ENCODE peak calls at places on chromosome 2, in ten cellular contexts. X, E, S, V, O, W, R, H, M and B are unnamed samples.

GRCh38 chr2:202774104-202774503 is 97.5 kb downstream of the ICA1L start:
- DNase-seq in E (no peak), V (no peak), W (no peak), S (no peak), M (no peak), H (no peak), R (no peak), O (no peak), X (no peak), B (no peak)

GRCh38 chr2:237962432-237963084 is 4.3 kb upstream of the UBE2F start:
- DNase-seq in S (no peak), W (no peak), O (no peak), X (no peak), R (no peak), V (no peak), E (no peak), H (no peak), M (no peak), B (no peak)

GRCh38 chr2:68157002-68157401 is 686 bp upstream of the PNO1 start:
- DNase-seq in M (peak), W (peak), S (no peak), H (no peak), V (no peak), X (peak), E (no peak), O (no peak), R (no peak), B (no peak)

GRCh38 chr2:49490710-49491109 is 336.4 kb upstream of the FSHR start:
- DNase-seq in X (peak), V (peak), S (no peak), E (no peak), R (peak), H (peak), M (no peak), W (no peak), O (no peak), B (peak)

GRCh38 chr2:138485019-138485418 is 16.6 kb upstream of the SPOPL start:
- DNase-seq in E (no peak), W (no peak), X (no peak), H (no peak), V (no peak), R (no peak), S (no peak), M (no peak), O (no peak), B (no peak)

GRCh38 chr2:20224716-20225293 is at the start of gene SDC1:
- DNase-seq in M (peak), V (no peak), O (peak), H (peak), X (peak), S (peak), E (peak), W (peak), R (no peak), B (peak)

GRCh38 chr2:32862269-32863055 is 84.3 kb upstream of the LTBP1 start:
- DNase-seq in H (no peak), R (no peak), V (no peak), S (no peak), W (no peak), O (no peak), M (no peak), E (peak), X (no peak), B (no peak)

GRCh38 chr2:102753563-102754159 is 8.2 kb upstream of the TMEM182 start:
- DNase-seq in H (peak), W (no peak), X (peak), S (no peak), R (no peak), V (peak), E (peak), O (no peak), M (no peak), B (peak)

GRCh38 chr2:170177950-170178781 is at the start of gene MYO3B:
- DNase-seq in X (no peak), V (no peak), R (no peak), H (no peak), S (no peak), W (no peak), M (no peak), E (no peak), O (no peak), B (no peak)

GRCh38 chr2:230418341-230419016 is 2.5 kb downstream of the SP100 start:
- DNase-seq in O (no peak), W (no peak), X (no peak), E (peak), H (peak), M (no peak), S (no peak), V (no peak), R (no peak), B (no peak)

GRCh38 chr2:54318810-54319209 is 62.8 kb upstream of the TSPYL6 start:
- DNase-seq in W (no peak), S (no peak), O (no peak), R (no peak), X (no peak), H (no peak), M (no peak), V (no peak), E (no peak), B (no peak)

GRCh38 chr2:109342890-109343289 is 213.9 kb downstream of the SH3RF3 start:
- DNase-seq in H (no peak), V (no peak), M (no peak), O (no peak), R (no peak), W (no peak), X (no peak), S (no peak), E (no peak), B (no peak)

GRCh38 chr2:218403810-218404209 is 4.1 kb downstream of the CTDSP1 start:
- DNase-seq in X (no peak), E (no peak), V (no peak), R (no peak), W (no peak), S (no peak), H (no peak), M (no peak), O (no peak), B (no peak)

GRCh38 chr2:191539068-191539467 is 138.9 kb upstream of the NABP1 start:
- DNase-seq in H (no peak), V (no peak), E (peak), S (no peak), R (no peak), O (no peak), X (no peak), M (no peak), W (no peak), B (no peak)

GRCh38 chr2:236040600-236041328 is 127.4 kb downstream of the GBX2 start:
- DNase-seq in W (no peak), X (no peak), M (no peak), S (no peak), O (no peak), V (no peak), E (no peak), R (no peak), H (no peak), B (no peak)

GRCh38 chr2:172256886-172257285 is 154.2 kb upstream of the DLX2 start:
- DNase-seq in S (no peak), M (no peak), X (no peak), V (no peak), E (no peak), R (no peak), O (no peak), W (no peak), H (no peak), B (no peak)

GRCh38 chr2:204325468-204325867 is 219.8 kb upstream of the PARD3B start:
- DNase-seq in M (no peak), V (peak), O (no peak), H (peak), E (peak), W (no peak), S (peak), R (peak), X (peak), B (peak)

GRCh38 chr2:204321910-204322765 is 223.1 kb upstream of the PARD3B start:
- DNase-seq in X (no peak), R (no peak), S (no peak), V (no peak), H (no peak), E (peak), M (no peak), O (no peak), W (no peak), B (no peak)

GRCh38 chr2:204317640-204318039 is 227.6 kb upstream of the PARD3B start:
- DNase-seq in O (no peak), V (no peak), H (no peak), W (no peak), S (no peak), R (no peak), E (no peak), M (no peak), X (no peak), B (no peak)

GRCh38 chr2:204315236-204315662 is 230.0 kb upstream of the PARD3B start:
- DNase-seq in X (peak), E (no peak), M (no peak), H (no peak), V (no peak), W (peak), O (no peak), S (peak), R (no peak), B (peak)

GRCh38 chr2:204321027-204321800 is 224.1 kb upstream of the PARD3B start:
- DNase-seq in H (no peak), X (no peak), W (no peak), S (no peak), V (no peak), M (no peak), R (no peak), E (no peak), O (no peak), B (no peak)
- H3K27ac ChIP-seq in H (no peak), X (no peak), W (peak), S (peak), V (no peak), M (no peak), R (no peak), E (peak), O (peak), B (no peak)

DNA sequence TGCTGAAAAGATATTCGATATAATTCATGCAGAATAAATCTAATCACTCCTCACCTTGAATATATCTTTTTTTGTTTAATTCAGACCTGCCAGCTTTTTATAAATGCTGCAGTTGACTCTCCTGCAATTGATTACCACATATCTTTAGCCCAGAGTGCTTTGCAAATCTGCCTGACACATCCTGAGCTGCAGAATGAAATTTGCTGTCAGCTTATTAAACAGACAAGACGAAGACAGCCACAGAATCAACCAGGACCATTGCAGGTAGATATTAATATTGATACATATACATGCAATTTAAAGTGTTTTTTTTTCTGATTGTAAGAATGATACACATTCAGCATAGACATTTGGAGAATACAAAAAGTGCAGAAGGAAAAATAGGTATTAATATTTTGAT is 35.6 kb upstream of the DYNC2LI1 start:
- DNase-seq in M (no peak), H (no peak), R (no peak), S (no peak), E (no peak), X (no peak), O (no peak), W (no peak), V (no peak), B (no peak)
- TF ChIP-seq POLR2AphosphoS5 in M (no peak), H (no peak), R (no peak), S (no peak), E (no peak), X (no peak), O (no peak), W (no peak), V (no peak), B (no peak)

DNA sequence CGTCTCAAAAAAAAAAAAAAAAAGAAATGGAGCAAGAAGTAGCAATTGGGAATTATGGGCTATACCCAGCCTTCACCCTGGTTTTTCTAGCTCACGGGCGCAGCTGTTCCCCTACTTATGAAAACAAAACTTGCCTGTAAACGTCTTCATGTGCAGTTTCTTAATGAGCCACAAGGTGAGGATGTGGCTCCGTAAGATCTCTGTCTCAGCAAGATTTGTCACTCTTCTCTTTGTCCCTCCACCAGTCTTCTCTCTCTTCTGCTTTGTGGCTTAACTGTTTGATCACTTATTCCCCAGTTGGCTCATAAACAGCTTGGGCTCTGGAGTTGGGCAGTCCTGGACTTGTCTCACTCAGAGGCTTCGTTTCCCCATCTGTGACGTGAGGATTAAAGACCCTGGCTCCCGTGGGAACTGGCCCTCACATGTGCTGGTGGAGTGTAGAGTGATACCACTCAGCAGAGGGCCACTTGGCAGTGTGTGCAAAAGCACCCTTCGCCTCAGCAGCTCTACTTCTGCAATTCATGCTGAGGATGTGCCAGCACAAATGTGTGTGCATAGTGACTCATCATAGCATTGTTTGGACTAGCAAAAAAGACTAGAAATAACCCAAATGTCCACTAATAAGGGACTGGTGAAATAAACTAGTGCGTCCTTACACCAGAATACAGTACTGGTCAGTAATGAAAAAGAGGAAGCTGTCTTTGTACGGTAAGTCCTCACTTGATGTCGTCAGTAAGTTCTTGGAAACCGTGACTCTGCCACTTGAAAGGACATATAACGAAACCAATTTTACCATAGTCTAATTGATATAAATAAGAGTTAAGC is 8.7 kb downstream of the CEP68 start:
- DNase-seq in R (no peak), W (peak), V (peak), H (peak), E (peak), X (peak), O (no peak), S (peak), M (peak), B (peak)
- TF ChIP-seq POLR2A in R (no peak), W (no peak), V (no peak), H (no peak), E (no peak), X (no peak), O (no peak), S (no peak), M (no peak), B (no peak)

DNA sequence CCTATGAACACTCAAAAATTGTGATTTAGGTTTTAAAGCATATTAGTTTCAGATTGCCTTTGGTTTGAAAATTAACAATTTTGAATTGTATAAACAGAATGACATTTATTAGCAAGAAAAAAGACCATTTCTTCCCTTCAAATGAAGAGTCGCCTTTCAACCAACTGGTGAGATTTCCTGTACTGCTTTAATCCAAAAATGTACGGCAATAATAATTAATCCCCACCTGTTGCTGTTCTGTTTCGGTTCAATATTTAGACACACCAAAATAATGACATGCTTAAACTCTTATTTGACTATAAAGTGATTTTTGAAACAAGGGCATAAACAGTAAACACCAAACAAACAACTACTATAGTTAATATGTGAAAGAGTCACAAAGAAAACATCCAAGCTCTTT is 39.6 kb downstream of the CHN1 start:
- DNase-seq in V (no peak), R (no peak), S (no peak), X (no peak), E (no peak), H (no peak), M (no peak), W (no peak), O (no peak), B (no peak)
- H3K27ac ChIP-seq in V (no peak), R (peak), S (no peak), X (no peak), E (peak), H (no peak), M (no peak), W (no peak), O (no peak), B (no peak)

DNA sequence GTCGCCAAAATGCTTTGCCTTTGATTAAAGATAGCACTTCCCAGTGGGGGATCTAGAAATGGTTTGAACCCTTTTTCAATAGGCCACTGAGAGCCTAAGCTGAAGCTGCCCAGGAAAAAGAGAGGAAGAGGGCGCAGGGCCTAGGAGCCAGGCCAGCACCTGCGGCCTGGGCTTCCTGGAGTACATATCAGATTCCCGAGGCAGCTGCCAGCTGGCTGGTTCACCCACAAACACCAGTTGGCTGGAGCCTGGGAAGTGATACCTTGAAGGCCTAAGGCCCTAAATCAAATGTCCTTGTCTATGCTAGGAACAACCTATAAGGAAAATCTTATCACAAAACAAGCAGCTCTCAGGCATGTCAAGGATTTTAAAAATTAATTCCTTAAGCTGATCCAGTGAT is 37.1 kb downstream of the ANKRD44 start:
- DNase-seq in R (no peak), M (no peak), E (no peak), H (peak), O (no peak), W (no peak), S (no peak), V (no peak), X (peak), B (no peak)
- TF ChIP-seq POLR2AphosphoS5 in R (no peak), M (no peak), E (no peak), H (no peak), O (no peak), W (no peak), S (no peak), V (no peak), X (no peak), B (no peak)

DNA sequence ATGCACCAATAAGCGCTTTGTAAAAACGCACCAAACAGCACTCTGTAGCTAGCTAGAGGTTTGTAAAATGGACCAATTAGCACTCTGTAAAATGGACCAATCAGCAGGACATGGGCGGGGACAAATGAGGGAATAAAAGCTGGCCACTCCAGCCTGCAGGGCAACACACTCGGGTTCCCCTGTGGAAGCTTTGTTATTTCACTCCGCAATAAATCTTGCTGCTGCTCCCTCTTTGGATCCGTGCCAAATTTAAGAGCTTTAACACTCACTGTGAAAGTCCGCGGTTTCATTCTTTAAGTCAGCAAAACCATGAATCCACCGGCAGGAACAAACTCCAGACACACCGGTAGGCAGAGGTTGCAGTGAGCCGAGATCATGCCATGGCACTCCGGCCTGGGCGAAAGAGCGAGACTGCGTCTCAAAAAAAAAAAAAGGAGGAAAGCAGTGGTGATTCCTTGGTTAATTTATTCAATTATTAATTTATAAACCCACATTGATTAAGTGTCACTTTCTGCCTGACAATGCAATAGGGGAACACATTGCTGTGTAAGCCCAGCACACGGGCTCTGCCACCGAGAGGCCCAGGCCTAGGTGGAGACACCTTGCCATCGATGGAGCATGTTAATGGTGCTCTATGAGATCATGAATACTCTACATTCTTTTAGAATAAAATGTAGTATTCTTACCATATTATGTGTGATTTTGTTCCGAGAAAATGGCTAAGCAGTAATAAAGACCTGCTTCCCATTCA is 687.6 kb upstream of the HS6ST1 start:
- DNase-seq in V (no peak), E (no peak), S (no peak), W (no peak), M (no peak), O (no peak), R (no peak), H (no peak), X (no peak), B (no peak)
- TF ChIP-seq POLR2A in V (no peak), E (no peak), S (no peak), W (no peak), M (no peak), O (no peak), R (no peak), H (no peak), X (no peak), B (no peak)